ENCODE peak calls at places on chromosome 10, in six cellular contexts. One of them, this sample, is unnamed.

GRCh38 chr10:73875139-73875475 is 752 bp upstream of the CAMK2G start:
- DNase-seq in T-helper 9 cell: no peak
- DNase-seq in A549: no peak
- DNase-seq in AG09319: no peak
- DNase-seq in choroid plexus epithelial cell: no peak
- DNase-seq in skeletal muscle cell: no peak
- DNase-seq in this sample: no peak

GRCh38 chr10:11663763-11664555 is 52.5 kb upstream of the USP6NL start:
- DNase-seq in T-helper 9 cell: no peak
- DNase-seq in A549: no peak
- DNase-seq in AG09319: no peak
- DNase-seq in choroid plexus epithelial cell: no peak
- DNase-seq in skeletal muscle cell: no peak
- DNase-seq in this sample: no peak

GRCh38 chr10:49749556-49750491 is 12.3 kb downstream of the OGDHL start:
- DNase-seq in T-helper 9 cell: no peak
- DNase-seq in A549: no peak
- DNase-seq in AG09319: no peak
- DNase-seq in choroid plexus epithelial cell: no peak
- DNase-seq in skeletal muscle cell: no peak
- DNase-seq in this sample: no peak

GRCh38 chr10:69407621-69408301 is 9.0 kb downstream of the TACR2 start:
- DNase-seq in T-helper 9 cell: no peak
- DNase-seq in A549: peak; percentile 58
- DNase-seq in AG09319: no peak
- DNase-seq in choroid plexus epithelial cell: no peak
- DNase-seq in skeletal muscle cell: no peak
- DNase-seq in this sample: no peak

GRCh38 chr10:55485827-55486226 is 684.8 kb upstream of the PCDH15 start:
- DNase-seq in T-helper 9 cell: no peak
- DNase-seq in A549: no peak
- DNase-seq in AG09319: no peak
- DNase-seq in choroid plexus epithelial cell: no peak
- DNase-seq in skeletal muscle cell: no peak
- DNase-seq in this sample: no peak

GRCh38 chr10:43294241-43294658 is 27.4 kb upstream of the RASGEF1A start:
- DNase-seq in T-helper 9 cell: peak; percentile 48
- DNase-seq in A549: no peak
- DNase-seq in AG09319: no peak
- DNase-seq in choroid plexus epithelial cell: no peak
- DNase-seq in skeletal muscle cell: no peak
- DNase-seq in this sample: no peak

GRCh38 chr10:93261089-93261488 is 187.4 kb downstream of the CYP26A1 start:
- DNase-seq in T-helper 9 cell: no peak
- DNase-seq in A549: no peak
- DNase-seq in AG09319: no peak
- DNase-seq in choroid plexus epithelial cell: no peak
- DNase-seq in skeletal muscle cell: no peak
- DNase-seq in this sample: no peak

GRCh38 chr10:71217266-71218045 is 5.1 kb downstream of the UNC5B start:
- DNase-seq in T-helper 9 cell: no peak
- DNase-seq in A549: no peak
- DNase-seq in AG09319: no peak
- DNase-seq in choroid plexus epithelial cell: no peak
- DNase-seq in skeletal muscle cell: no peak
- DNase-seq in this sample: no peak

GRCh38 chr10:48655426-48656240 is 29.0 kb upstream of the WDFY4 start:
- DNase-seq in T-helper 9 cell: no peak
- DNase-seq in A549: peak; percentile 33
- DNase-seq in AG09319: no peak
- DNase-seq in choroid plexus epithelial cell: peak; percentile 47
- DNase-seq in skeletal muscle cell: no peak
- DNase-seq in this sample: no peak

GRCh38 chr10:130606001-130606405 is 469.8 kb downstream of the GLRX3 start:
- DNase-seq in T-helper 9 cell: no peak
- DNase-seq in A549: no peak
- DNase-seq in AG09319: no peak
- DNase-seq in choroid plexus epithelial cell: no peak
- DNase-seq in skeletal muscle cell: no peak
- DNase-seq in this sample: no peak

GRCh38 chr10:113867904-113868303 is 13.4 kb downstream of the NHLRC2 start:
- DNase-seq in T-helper 9 cell: no peak
- DNase-seq in A549: no peak
- DNase-seq in AG09319: no peak
- DNase-seq in choroid plexus epithelial cell: no peak
- DNase-seq in skeletal muscle cell: no peak
- DNase-seq in this sample: no peak

GRCh38 chr10:97596101-97597055 is 6.9 kb downstream of the C10orf62 start:
- DNase-seq in T-helper 9 cell: no peak
- DNase-seq in A549: peak; percentile 68
- DNase-seq in AG09319: no peak
- DNase-seq in choroid plexus epithelial cell: peak; percentile 62
- DNase-seq in skeletal muscle cell: peak; percentile 50
- DNase-seq in this sample: peak; percentile 21

GRCh38 chr10:67763499-67764011 is 67.6 kb upstream of the CTNNA3 start:
- DNase-seq in T-helper 9 cell: peak; percentile 66
- DNase-seq in A549: peak; percentile 58
- DNase-seq in AG09319: no peak
- DNase-seq in choroid plexus epithelial cell: peak; percentile 60
- DNase-seq in skeletal muscle cell: no peak
- DNase-seq in this sample: no peak

This sample was measured in COLO829.